ENCODE peak calls at places on chromosomes 2 and 18, in four cellular contexts. S is KBM-7; E is activated CD4-positive, CD25-positive, alpha-beta regulatory T cell treated with anti-CD3 and anti-CD28 coated beads, Interleukin-2, amount 50 U/mL, for 72 hours; B is effector memory CD4-positive, alpha-beta T cell. Y is an unnamed sample.

GRCh38 chr2:75405000-75405399 is 155.7 kb downstream of the EVA1A start:
- DNase-seq in S (no peak), E (no peak), B (no peak), Y (no peak)

GRCh38 chr18:64372850-64373249 is 224.0 kb upstream of the LINC00305 start:
- DNase-seq in S (no peak), E (no peak), B (no peak), Y (no peak)

GRCh38 chr2:145258903-145259579 is 739.1 kb upstream of the ZEB2 start:
- DNase-seq in S (peak; percentile 68), E (no peak), B (no peak), Y (peak; percentile 45)

GRCh38 chr18:11002277-11002676 is 147.1 kb downstream of the PIEZO2 start:
- DNase-seq in S (no peak), E (no peak), B (no peak), Y (no peak)

GRCh38 chr2:55418072-55418471 is 1.6 kb downstream of the CCDC88A start:
- DNase-seq in S (no peak), E (no peak), B (no peak), Y (no peak)

GRCh38 chr18:48767090-48767670 is 183.6 kb downstream of the SMAD7 start:
- DNase-seq in S (no peak), E (no peak), B (no peak), Y (peak; percentile 16)

GRCh38 chr18:44945847-44946490 is 265.3 kb downstream of the SETBP1 start:
- DNase-seq in S (no peak), E (no peak), B (no peak), Y (peak; percentile 99)

GRCh38 chr2:202671317-202672035 is 36.7 kb downstream of the FAM117B start:
- DNase-seq in S (no peak), E (no peak), B (no peak), Y (no peak)

GRCh38 chr2:1546023-1546591 is 132.8 kb downstream of the TPO start:
- DNase-seq in S (peak; percentile 63), E (no peak), B (no peak), Y (peak; percentile 74)

Y was measured in DMS79 treated with DMSO at 0.1 percent for 48 hours.